ENCODE peak calls at places on chromosomes 7 and 10, in eight cellular contexts. L, T, Q, H, F, J, R and N are unnamed samples.

GRCh38 chr10:21811245-21811585 is 192.3 kb downstream of the DNAJC1 start:
- DNase-seq in H (no peak), L (no peak), T (peak; percentile 9), F (no peak), Q (no peak), J (no peak), R (peak; percentile 35), N (no peak)

GRCh38 chr7:111362660-111363059 is 199.6 kb downstream of the IMMP2L start:
- DNase-seq in T (peak; percentile 78), Q (no peak), J (no peak), H (no peak), R (no peak), L (no peak), F (no peak), N (no peak)

GRCh38 chr7:123415625-123416024 is 118.8 kb downstream of the IQUB start:
- DNase-seq in L (no peak), T (no peak), F (no peak), Q (no peak), R (no peak), J (no peak), H (no peak), N (no peak)

GRCh38 chr10:73218466-73219191 is 28.4 kb downstream of the DNAJC9 start:
- DNase-seq in H (no peak), L (peak; percentile 11), T (peak; percentile 28), Q (peak; percentile 35), J (no peak), R (peak; percentile 50), F (peak; percentile 7), N (no peak)

GRCh38 chr7:17786314-17786852 is 153.9 kb downstream of the SNX13 start:
- DNase-seq in H (no peak), J (no peak), R (no peak), L (no peak), Q (no peak), T (no peak), F (no peak), N (no peak)

GRCh38 chr7:98733036-98733435 is 116.0 kb downstream of the NPTX2 start:
- DNase-seq in H (no peak), L (peak; percentile 71), F (peak; percentile 55), T (peak; percentile 6), Q (peak; percentile 54), R (peak; percentile 90), J (peak; percentile 20), N (peak; percentile 87)

GRCh38 chr10:99457808-99458207 is 27.4 kb upstream of the GOT1 start:
- DNase-seq in H (no peak), F (no peak), J (no peak), T (peak; percentile 71), L (no peak), Q (no peak), R (no peak), N (no peak)

GRCh38 chr10:77409697-77410471 is 227.7 kb downstream of the KCNMA1 start:
- DNase-seq in L (no peak), Q (no peak), J (no peak), H (no peak), T (no peak), R (no peak), F (no peak), N (no peak)

GRCh38 chr10:5551531-5552375 is 27.0 kb downstream of the CALML3 start:
- DNase-seq in R (peak; percentile 64), Q (no peak), L (no peak), H (no peak), F (no peak), J (peak; percentile 2), T (peak; percentile 47), N (peak; percentile 3)

GRCh38 chr7:152590481-152590880 is 85.5 kb downstream of the XRCC2 start:
- DNase-seq in Q (no peak), J (no peak), R (no peak), F (no peak), H (no peak), T (no peak), L (no peak), N (no peak)

GRCh38 chr10:2494386-2494785 is 573.0 kb upstream of the PFKP start:
- DNase-seq in L (no peak), H (no peak), R (no peak), J (no peak), Q (no peak), F (no peak), T (no peak), N (no peak)

GRCh38 chr7:1897076-1897860 is 227.2 kb downstream of the ELFN1 start:
- DNase-seq in T (peak; percentile 34), L (no peak), H (no peak), F (no peak), R (no peak), J (no peak), Q (no peak), N (no peak)

GRCh38 chr7:139725077-139725476 is 52.7 kb downstream of the HIPK2 start:
- DNase-seq in H (no peak), L (no peak), Q (no peak), R (no peak), F (no peak), T (peak; percentile 90), J (peak; percentile 59), N (no peak)

GRCh38 chr7:102916881-102917280 is 4.1 kb downstream of the LRRC17 start:
- DNase-seq in F (no peak), J (no peak), H (no peak), R (no peak), L (no peak), Q (no peak), T (peak; percentile 73), N (no peak)

GRCh38 chr7:129394101-129394500 is 40.1 kb upstream of the STRIP2 start:
- DNase-seq in Q (no peak), J (no peak), L (no peak), H (no peak), F (no peak), T (no peak), R (no peak), N (no peak)

GRCh38 chr7:4550117-4550516 is 132.0 kb upstream of the FOXK1 start:
- DNase-seq in J (no peak), T (no peak), Q (no peak), L (no peak), R (no peak), F (no peak), H (no peak), N (no peak)

GRCh38 chr10:35898722-35899485 is 256.8 kb upstream of the FZD8 start:
- DNase-seq in Q (no peak), R (no peak), J (no peak), H (no peak), L (no peak), T (no peak), F (peak; percentile 25), N (no peak)
- TF ChIP-seq USF2 in Q (no peak), R (no peak), J (no peak), H (no peak), L (no peak), T (no peak), F (no peak), N (no peak)

DNA sequence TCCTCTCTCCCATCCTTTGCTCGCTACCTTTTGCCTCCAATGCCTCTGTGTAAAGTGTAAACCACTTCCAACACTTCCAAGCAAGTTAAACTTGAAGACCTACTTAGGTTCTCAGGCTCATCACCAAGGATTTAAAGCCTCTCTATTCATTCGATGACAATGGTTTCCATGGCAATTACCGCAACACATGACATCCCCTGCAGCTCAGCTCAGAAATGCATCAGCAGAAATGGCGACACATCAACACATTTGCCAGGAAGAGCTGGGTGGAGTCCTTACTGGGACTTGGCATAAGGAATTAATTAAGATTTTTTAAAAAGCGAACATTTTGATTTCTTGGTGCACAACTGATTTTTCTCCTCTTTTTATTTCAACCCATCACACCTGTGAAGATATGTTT is 453.6 kb upstream of the CELF2 start:
- DNase-seq in F (no peak), L (no peak), R (no peak), T (no peak), Q (no peak), J (no peak), H (no peak), N (no peak)
- TF ChIP-seq USF2 in F (no peak), L (no peak), R (no peak), T (no peak), Q (no peak), J (no peak), H (no peak), N (peak; percentile 8)

DNA sequence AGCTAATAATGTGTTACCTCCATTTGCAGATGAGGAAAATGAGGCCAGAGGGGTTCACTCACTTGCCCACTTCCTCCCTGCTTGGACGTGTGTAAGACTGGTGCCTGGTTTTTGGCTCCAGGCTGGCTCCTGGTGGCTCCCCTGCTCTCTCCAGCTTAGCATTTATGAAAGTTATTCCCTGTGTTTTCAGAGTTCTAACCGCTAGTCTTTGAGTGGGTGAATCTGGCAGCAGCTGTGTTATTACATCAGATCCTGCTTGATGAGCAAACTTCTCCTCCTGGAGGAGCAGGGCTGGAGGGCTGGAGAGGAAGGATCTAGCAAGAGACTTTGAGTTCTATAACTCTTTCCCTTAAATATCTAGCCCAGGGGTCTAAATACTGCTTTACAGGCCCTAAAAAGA is 80.9 kb upstream of the AGBL3 start:
- DNase-seq in H (no peak), T (peak; percentile 96), R (no peak), Q (no peak), L (no peak), F (no peak), J (no peak), N (no peak)
- TF ChIP-seq USF2 in H (no peak), T (no peak), R (no peak), Q (no peak), L (no peak), F (no peak), J (no peak), N (no peak)

GRCh38 chr10:29659770-29660097 is 25.0 kb upstream of the SVIL start:
- DNase-seq in R (no peak), L (no peak), J (no peak), F (no peak), Q (no peak), T (no peak), H (no peak), N (no peak)
- TF ChIP-seq USF2 in R (no peak), L (no peak), J (no peak), F (no peak), Q (no peak), T (no peak), H (no peak), N (no peak)

DNA sequence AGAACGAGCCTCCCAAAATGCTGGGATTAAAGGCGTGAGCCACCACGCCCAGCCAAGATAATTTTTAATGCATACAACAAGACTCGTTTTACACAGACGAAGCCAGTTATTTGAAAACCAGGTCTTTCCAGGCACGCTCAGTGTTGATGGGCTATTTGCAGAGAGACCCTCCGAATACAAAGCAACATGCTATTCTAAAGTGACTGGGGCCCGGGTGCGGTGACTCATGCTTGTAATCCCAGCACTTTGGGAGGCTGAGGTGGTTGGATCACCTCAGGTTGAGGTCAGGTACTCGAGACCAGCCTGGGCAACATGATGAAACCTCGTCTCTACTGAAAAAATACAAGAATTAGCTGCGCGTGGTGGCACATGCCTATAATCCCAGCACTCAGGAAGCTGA is 795 bp upstream of the AZGP1 start:
- DNase-seq in R (no peak), Q (peak; percentile 44), F (no peak), J (no peak), H (no peak), T (no peak), L (no peak), N (no peak)
- TF ChIP-seq USF2 in R (no peak), Q (no peak), F (no peak), J (no peak), H (no peak), T (no peak), L (no peak), N (no peak)